ENCODE peak calls at places on chromosomes 13 and 19, in ten cellular contexts. One of them, this sample, is unnamed.
A peak's percentile ranks its signal among the peaks of the same experiment; 100 is the strongest.

GRCh38 chr19:36876993-36877938 is 26.6 kb downstream of the ZNF345 start:
- DNase-seq in OCI-LY7: no peak
- DNase-seq in Peyer's patch: no peak
- DNase-seq in ovary: no peak
- DNase-seq in CD8-positive, alpha-beta memory T cell: no peak
- DNase-seq in heart left ventricle: no peak
- DNase-seq in HCT116: no peak
- DNase-seq in neural progenitor cell: no peak
- DNase-seq in H1: no peak
- DNase-seq in brain microvascular endothelial cell: no peak
- DNase-seq in this sample: peak; percentile 28

GRCh38 chr19:55179570-55180484 is at the start of gene SYT5:
- DNase-seq in ovary: peak; percentile 54
- DNase-seq in H1: no peak
- DNase-seq in neural progenitor cell: peak; percentile 82
- DNase-seq in brain microvascular endothelial cell: no peak
- DNase-seq in HCT116: no peak
- DNase-seq in CD8-positive, alpha-beta memory T cell: peak; percentile 37
- DNase-seq in OCI-LY7: peak; percentile 29
- DNase-seq in heart left ventricle: peak; percentile 73
- DNase-seq in Peyer's patch: peak; percentile 80
- DNase-seq in this sample: peak; percentile 55

GRCh38 chr13:46901721-46902120 is 4.9 kb upstream of the HTR2A start:
- DNase-seq in HCT116: no peak
- DNase-seq in OCI-LY7: no peak
- DNase-seq in heart left ventricle: no peak
- DNase-seq in ovary: no peak
- DNase-seq in H1: no peak
- DNase-seq in CD8-positive, alpha-beta memory T cell: no peak
- DNase-seq in Peyer's patch: no peak
- DNase-seq in brain microvascular endothelial cell: no peak
- DNase-seq in neural progenitor cell: no peak
- DNase-seq in this sample: peak; percentile 40

GRCh38 chr19:28350673-28351072 is 862.3 kb downstream of the UQCRFS1 start:
- DNase-seq in heart left ventricle: no peak
- DNase-seq in neural progenitor cell: no peak
- DNase-seq in ovary: no peak
- DNase-seq in H1: no peak
- DNase-seq in HCT116: no peak
- DNase-seq in brain microvascular endothelial cell: no peak
- DNase-seq in OCI-LY7: no peak
- DNase-seq in CD8-positive, alpha-beta memory T cell: no peak
- DNase-seq in Peyer's patch: no peak
- DNase-seq in this sample: no peak

GRCh38 chr13:94703721-94704314 is 8.5 kb downstream of the SOX21 start:
- DNase-seq in neural progenitor cell: peak; percentile 21
- DNase-seq in brain microvascular endothelial cell: no peak
- DNase-seq in OCI-LY7: no peak
- DNase-seq in heart left ventricle: no peak
- DNase-seq in HCT116: no peak
- DNase-seq in H1: no peak
- DNase-seq in CD8-positive, alpha-beta memory T cell: no peak
- DNase-seq in ovary: no peak
- DNase-seq in Peyer's patch: no peak
- DNase-seq in this sample: no peak

GRCh38 chr19:3071764-3072163 is 9.5 kb upstream of the TLE5 start:
- DNase-seq in brain microvascular endothelial cell: no peak
- DNase-seq in HCT116: no peak
- DNase-seq in neural progenitor cell: no peak
- DNase-seq in ovary: no peak
- DNase-seq in heart left ventricle: no peak
- DNase-seq in CD8-positive, alpha-beta memory T cell: no peak
- DNase-seq in H1: no peak
- DNase-seq in Peyer's patch: no peak
- DNase-seq in OCI-LY7: no peak
- DNase-seq in this sample: no peak

GRCh38 chr19:3808420-3809143 is 22.4 kb upstream of the MATK start:
- DNase-seq in HCT116: no peak
- DNase-seq in heart left ventricle: peak; percentile 68
- DNase-seq in neural progenitor cell: no peak
- DNase-seq in H1: no peak
- DNase-seq in OCI-LY7: no peak
- DNase-seq in ovary: no peak
- DNase-seq in brain microvascular endothelial cell: no peak
- DNase-seq in Peyer's patch: no peak
- DNase-seq in CD8-positive, alpha-beta memory T cell: no peak
- DNase-seq in this sample: no peak

GRCh38 chr19:48770223-48770622 is 14.9 kb downstream of the FGF21 start:
- DNase-seq in CD8-positive, alpha-beta memory T cell: no peak
- DNase-seq in brain microvascular endothelial cell: peak; percentile 42
- DNase-seq in HCT116: no peak
- DNase-seq in H1: no peak
- DNase-seq in heart left ventricle: no peak
- DNase-seq in neural progenitor cell: no peak
- DNase-seq in ovary: no peak
- DNase-seq in OCI-LY7: no peak
- DNase-seq in Peyer's patch: no peak
- DNase-seq in this sample: no peak

GRCh38 chr13:103835052-103835451 is 768.8 kb upstream of the SLC10A2 start:
- DNase-seq in heart left ventricle: no peak
- DNase-seq in CD8-positive, alpha-beta memory T cell: no peak
- DNase-seq in HCT116: no peak
- DNase-seq in H1: no peak
- DNase-seq in Peyer's patch: no peak
- DNase-seq in ovary: no peak
- DNase-seq in brain microvascular endothelial cell: no peak
- DNase-seq in neural progenitor cell: no peak
- DNase-seq in OCI-LY7: no peak
- DNase-seq in this sample: no peak

GRCh38 chr19:17209126-17210036 is 5.8 kb upstream of the USE1 start:
- DNase-seq in CD8-positive, alpha-beta memory T cell: peak; percentile 21
- DNase-seq in ovary: no peak
- DNase-seq in OCI-LY7: peak; percentile 93
- DNase-seq in HCT116: peak; percentile 75
- DNase-seq in heart left ventricle: no peak
- DNase-seq in H1: peak; percentile 97
- DNase-seq in brain microvascular endothelial cell: no peak
- DNase-seq in Peyer's patch: no peak
- DNase-seq in neural progenitor cell: peak; percentile 93
- DNase-seq in this sample: peak; percentile 97

GRCh38 chr13:112904436-112904960 is 64.5 kb upstream of the MCF2L start:
- DNase-seq in heart left ventricle: no peak
- DNase-seq in H1: no peak
- DNase-seq in neural progenitor cell: peak; percentile 67
- DNase-seq in CD8-positive, alpha-beta memory T cell: no peak
- DNase-seq in Peyer's patch: peak; percentile 28
- DNase-seq in OCI-LY7: no peak
- DNase-seq in brain microvascular endothelial cell: no peak
- DNase-seq in HCT116: no peak
- DNase-seq in ovary: peak; percentile 14
- DNase-seq in this sample: no peak

DNA sequence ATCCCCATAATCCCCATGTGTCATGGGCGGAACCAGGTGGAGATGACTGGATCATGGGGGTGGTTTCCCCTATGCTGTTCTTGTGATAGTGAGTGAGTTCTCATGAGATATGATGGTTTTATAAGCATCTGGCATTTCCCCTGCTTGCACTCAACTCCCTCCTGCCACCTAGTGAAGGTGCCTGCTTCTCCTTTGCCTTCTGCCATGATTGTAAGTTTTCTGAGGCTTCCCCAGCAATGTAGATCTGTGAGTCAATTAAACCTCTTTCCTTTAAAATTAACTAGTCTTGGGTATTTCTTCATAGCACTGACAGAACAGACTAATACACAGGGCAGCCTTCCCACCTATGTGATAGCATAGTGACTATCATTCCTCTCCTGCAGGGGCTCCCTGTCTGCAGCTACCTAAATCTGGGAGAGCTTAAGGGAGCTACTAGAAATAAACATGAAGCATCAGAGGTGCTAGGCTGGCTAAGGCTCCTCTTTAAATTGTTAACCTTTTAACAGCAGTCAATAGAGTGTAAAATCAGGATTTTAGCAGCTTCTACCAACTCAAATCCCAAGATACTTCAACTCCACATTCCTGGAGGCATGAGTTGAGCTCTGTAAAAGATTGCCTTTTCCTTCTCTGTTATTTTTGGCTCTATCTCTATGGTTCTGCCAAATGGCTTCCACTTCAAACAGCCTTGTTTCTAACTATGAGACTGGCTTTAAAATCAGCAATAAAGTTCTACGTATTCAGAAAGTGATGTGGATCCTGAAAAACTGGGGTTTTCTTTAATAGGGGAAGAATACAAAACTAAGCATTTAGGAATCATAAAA is 112.3 kb downstream of the VWA8 start:
- DNase-seq in H1: no peak
- DNase-seq in neural progenitor cell: no peak
- DNase-seq in heart left ventricle: no peak
- DNase-seq in brain microvascular endothelial cell: peak; percentile 38
- DNase-seq in OCI-LY7: no peak
- DNase-seq in HCT116: no peak
- DNase-seq in CD8-positive, alpha-beta memory T cell: no peak
- DNase-seq in ovary: no peak
- DNase-seq in Peyer's patch: no peak
- DNase-seq in this sample: peak; percentile 18
- H3K27ac ChIP-seq in H1: no peak overlapping the region
- H3K27ac ChIP-seq in neural progenitor cell: peak overlapping the region; percentile 23
- H3K27ac ChIP-seq in heart left ventricle: peak overlapping the region; percentile 9
- H3K27ac ChIP-seq in brain microvascular endothelial cell: peak overlapping the region; percentile 58
- H3K27ac ChIP-seq in OCI-LY7: no peak overlapping the region
- H3K27ac ChIP-seq in HCT116: no peak overlapping the region
- H3K27ac ChIP-seq in CD8-positive, alpha-beta memory T cell: no peak overlapping the region
- H3K27ac ChIP-seq in ovary: no peak overlapping the region
- H3K27ac ChIP-seq in Peyer's patch: no peak overlapping the region
- H3K27ac ChIP-seq in this sample: no peak overlapping the region

DNA sequence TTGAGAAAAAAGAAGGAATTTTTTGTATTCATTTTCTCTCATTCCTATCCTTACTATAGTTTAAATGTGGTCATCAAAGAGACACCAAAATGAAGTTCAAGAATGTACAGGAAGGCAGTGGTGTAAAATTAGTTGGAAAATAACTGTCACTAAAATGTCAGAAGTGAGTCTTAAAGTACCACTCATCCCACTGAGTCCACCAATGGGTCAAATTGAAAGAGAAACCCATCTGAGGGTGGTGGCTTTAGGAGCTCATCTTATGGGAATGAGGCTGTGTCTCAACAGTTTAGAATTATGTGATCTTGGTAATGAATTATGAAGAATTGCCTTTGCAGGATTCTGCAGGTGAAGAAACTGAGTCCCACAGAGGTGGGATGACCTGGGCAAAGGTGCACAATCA is 403.5 kb downstream of the FGF9 start:
- DNase-seq in heart left ventricle: no peak
- DNase-seq in CD8-positive, alpha-beta memory T cell: no peak
- DNase-seq in HCT116: no peak
- DNase-seq in H1: no peak
- DNase-seq in brain microvascular endothelial cell: no peak
- DNase-seq in ovary: no peak
- DNase-seq in OCI-LY7: no peak
- DNase-seq in Peyer's patch: no peak
- DNase-seq in neural progenitor cell: no peak
- DNase-seq in this sample: no peak
- H3K27ac ChIP-seq in heart left ventricle: no peak overlapping the region
- H3K27ac ChIP-seq in CD8-positive, alpha-beta memory T cell: no peak overlapping the region
- H3K27ac ChIP-seq in HCT116: no peak overlapping the region
- H3K27ac ChIP-seq in H1: no peak overlapping the region
- H3K27ac ChIP-seq in brain microvascular endothelial cell: no peak overlapping the region
- H3K27ac ChIP-seq in ovary: no peak overlapping the region
- H3K27ac ChIP-seq in OCI-LY7: no peak overlapping the region
- H3K27ac ChIP-seq in Peyer's patch: no peak overlapping the region
- H3K27ac ChIP-seq in neural progenitor cell: no peak overlapping the region
- H3K27ac ChIP-seq in this sample: no peak overlapping the region

GRCh38 chr19:18710186-18710585 is 26.7 kb downstream of the CRTC1 start:
- DNase-seq in heart left ventricle: no peak
- DNase-seq in ovary: no peak
- DNase-seq in Peyer's patch: no peak
- DNase-seq in OCI-LY7: no peak
- DNase-seq in H1: no peak
- DNase-seq in brain microvascular endothelial cell: no peak
- DNase-seq in neural progenitor cell: no peak
- DNase-seq in CD8-positive, alpha-beta memory T cell: no peak
- DNase-seq in HCT116: no peak
- DNase-seq in this sample: no peak

GRCh38 chr19:18711893-18712292 is 28.4 kb downstream of the CRTC1 start:
- DNase-seq in Peyer's patch: no peak
- DNase-seq in ovary: no peak
- DNase-seq in CD8-positive, alpha-beta memory T cell: no peak
- DNase-seq in brain microvascular endothelial cell: no peak
- DNase-seq in HCT116: no peak
- DNase-seq in OCI-LY7: no peak
- DNase-seq in heart left ventricle: no peak
- DNase-seq in H1: no peak
- DNase-seq in neural progenitor cell: no peak
- DNase-seq in this sample: no peak

GRCh38 chr19:18712981-18713380 is 29.5 kb downstream of the CRTC1 start:
- DNase-seq in heart left ventricle: no peak
- DNase-seq in HCT116: no peak
- DNase-seq in neural progenitor cell: no peak
- DNase-seq in CD8-positive, alpha-beta memory T cell: no peak
- DNase-seq in ovary: no peak
- DNase-seq in Peyer's patch: no peak
- DNase-seq in OCI-LY7: no peak
- DNase-seq in H1: no peak
- DNase-seq in brain microvascular endothelial cell: no peak
- DNase-seq in this sample: peak; percentile 26

GRCh38 chr19:18709546-18709945 is 26.1 kb downstream of the CRTC1 start:
- DNase-seq in CD8-positive, alpha-beta memory T cell: no peak
- DNase-seq in neural progenitor cell: no peak
- DNase-seq in Peyer's patch: no peak
- DNase-seq in ovary: no peak
- DNase-seq in OCI-LY7: no peak
- DNase-seq in H1: no peak
- DNase-seq in heart left ventricle: no peak
- DNase-seq in brain microvascular endothelial cell: no peak
- DNase-seq in HCT116: no peak
- DNase-seq in this sample: no peak

GRCh38 chr19:18710986-18711751 is 27.7 kb downstream of the CRTC1 start:
- DNase-seq in CD8-positive, alpha-beta memory T cell: no peak
- DNase-seq in ovary: peak; percentile 93
- DNase-seq in neural progenitor cell: no peak
- DNase-seq in heart left ventricle: no peak
- DNase-seq in H1: no peak
- DNase-seq in brain microvascular endothelial cell: no peak
- DNase-seq in OCI-LY7: no peak
- DNase-seq in Peyer's patch: peak; percentile 43
- DNase-seq in HCT116: no peak
- DNase-seq in this sample: no peak
- H3K27ac ChIP-seq in CD8-positive, alpha-beta memory T cell: no peak overlapping the region
- H3K27ac ChIP-seq in ovary: peak overlapping the region; percentile 21
- H3K27ac ChIP-seq in neural progenitor cell: no peak overlapping the region
- H3K27ac ChIP-seq in heart left ventricle: no peak overlapping the region
- H3K27ac ChIP-seq in H1: no peak overlapping the region
- H3K27ac ChIP-seq in brain microvascular endothelial cell: no peak overlapping the region
- H3K27ac ChIP-seq in OCI-LY7: no peak overlapping the region
- H3K27ac ChIP-seq in Peyer's patch: no peak overlapping the region
- H3K27ac ChIP-seq in HCT116: no peak overlapping the region
- H3K27ac ChIP-seq in this sample: no peak overlapping the region

GRCh38 chr13:99178636-99179035 is 22.0 kb upstream of the UBAC2 start:
- DNase-seq in brain microvascular endothelial cell: no peak
- DNase-seq in heart left ventricle: peak; percentile 71
- DNase-seq in OCI-LY7: peak; percentile 81
- DNase-seq in HCT116: no peak
- DNase-seq in CD8-positive, alpha-beta memory T cell: no peak
- DNase-seq in H1: no peak
- DNase-seq in Peyer's patch: no peak
- DNase-seq in ovary: no peak
- DNase-seq in neural progenitor cell: no peak
- DNase-seq in this sample: no peak
- H3K27ac ChIP-seq in brain microvascular endothelial cell: no peak overlapping the region
- H3K27ac ChIP-seq in heart left ventricle: no peak overlapping the region
- H3K27ac ChIP-seq in OCI-LY7: peak overlapping the region; percentile 27
- H3K27ac ChIP-seq in HCT116: no peak overlapping the region
- H3K27ac ChIP-seq in CD8-positive, alpha-beta memory T cell: no peak overlapping the region
- H3K27ac ChIP-seq in H1: no peak overlapping the region
- H3K27ac ChIP-seq in Peyer's patch: no peak overlapping the region
- H3K27ac ChIP-seq in ovary: no peak overlapping the region
- H3K27ac ChIP-seq in neural progenitor cell: no peak overlapping the region
- H3K27ac ChIP-seq in this sample: no peak overlapping the region

This sample was measured in mesendoderm.